ENCODE peak calls at places on chromosome 16, in six cellular contexts. N is esophagus squamous epithelium, D is uterus, L is adrenal gland, E is A549, Q is tibial nerve. T is an unnamed sample.

GRCh38 chr16:5056347-5056746 is 9.4 kb downstream of the C16orf89 start:
- DNase-seq in N (no peak), E (peak; percentile 53), Q (no peak), D (no peak), L (peak; percentile 31), T (no peak)

GRCh38 chr16:56275076-56275475 is 83.8 kb downstream of the GNAO1 start:
- DNase-seq in Q (no peak), N (no peak), L (no peak), E (no peak), D (no peak), T (no peak)

GRCh38 chr16:47045459-47045858 is 72.0 kb upstream of the DNAJA2 start:
- DNase-seq in Q (no peak), N (no peak), E (no peak), D (no peak), L (no peak), T (no peak)

GRCh38 chr16:83403751-83404150 is 404.0 kb upstream of the HSBP1 start:
- DNase-seq in E (no peak), Q (no peak), D (no peak), N (no peak), L (no peak), T (no peak)

GRCh38 chr16:14097182-14097951 is 26.2 kb downstream of the MRTFB start:
- DNase-seq in E (no peak), Q (no peak), N (no peak), L (no peak), D (no peak), T (no peak)

GRCh38 chr16:12178251-12178990 is 201.9 kb downstream of the SNX29 start:
- DNase-seq in D (peak; percentile 63), N (no peak), Q (no peak), L (peak; percentile 27), E (no peak), T (no peak)

GRCh38 chr16:70576431-70577255 is 53.0 kb downstream of the SF3B3 start:
- DNase-seq in E (peak; percentile 33), L (no peak), N (no peak), D (no peak), Q (no peak), T (no peak)

GRCh38 chr16:9680021-9680655 is 502.1 kb downstream of the GRIN2A start:
- DNase-seq in N (no peak), E (no peak), Q (no peak), L (no peak), D (no peak), T (no peak)

GRCh38 chr16:28210264-28210663 is 1.5 kb downstream of the XPO6 start:
- DNase-seq in Q (no peak), N (no peak), L (no peak), E (no peak), D (no peak), T (no peak)

GRCh38 chr16:85563515-85564276 is 49.4 kb upstream of the GSE1 start:
- DNase-seq in Q (peak; percentile 67), N (no peak), D (peak; percentile 72), L (peak; percentile 77), E (peak; percentile 51), T (peak; percentile 67)

GRCh38 chr16:50474138-50474537 is 74.1 kb upstream of the NKD1 start:
- DNase-seq in D (no peak), L (peak; percentile 51), N (no peak), Q (no peak), E (no peak), T (no peak)

GRCh38 chr16:23104032-23104955 is 45.0 kb downstream of the USP31 start:
- DNase-seq in D (no peak), E (peak; percentile 25), N (no peak), Q (no peak), L (no peak), T (no peak)

GRCh38 chr16:27531186-27531585 is 18.5 kb downstream of the GTF3C1 start:
- DNase-seq in L (no peak), N (no peak), D (no peak), E (no peak), Q (no peak), T (no peak)

GRCh38 chr16:11768850-11769249 is 26.2 kb upstream of the TXNDC11 start:
- DNase-seq in E (no peak), D (no peak), L (no peak), N (no peak), Q (no peak), T (no peak)

GRCh38 chr16:11152677-11153321 is 103.2 kb downstream of the SOCS1 start:
- DNase-seq in Q (no peak), N (no peak), L (no peak), E (no peak), D (no peak), T (no peak)

GRCh38 chr16:30394603-30395154 is 541 bp upstream of the ZNF48 start:
- DNase-seq in N (no peak), E (no peak), D (no peak), L (no peak), Q (no peak), T (no peak)

GRCh38 chr16:80463303-80463702 is 77.5 kb upstream of the DYNLRB2 start:
- DNase-seq in Q (no peak), D (no peak), N (no peak), L (no peak), E (no peak), T (no peak)

GRCh38 chr16:71537643-71538042 is 11.4 kb downstream of the CHST4 start:
- DNase-seq in L (peak; percentile 53), D (no peak), E (peak; percentile 64), Q (no peak), N (no peak), T (no peak)

GRCh38 chr16:48075398-48075797 is 80.4 kb downstream of the ABCC12 start:
- DNase-seq in D (no peak), L (no peak), Q (no peak), E (peak; percentile 6), N (no peak), T (no peak)

GRCh38 chr16:19938536-19938935 is 53.9 kb upstream of the GPRC5B start:
- DNase-seq in E (no peak), N (no peak), Q (no peak), D (no peak), L (no peak), T (no peak)

GRCh38 chr16:30761427-30761927 is 385 bp downstream of the CFAP119 start:
- DNase-seq in E (no peak), N (no peak), Q (no peak), L (no peak), D (no peak), T (no peak)

GRCh38 chr16:28975158-28975603 is 603 bp downstream of the SPNS1 start:
- DNase-seq in L (no peak), D (no peak), E (no peak), N (no peak), Q (no peak), T (no peak)

GRCh38 chr16:86378128-86378527 is 132.2 kb upstream of the FOXF1 start:
- DNase-seq in L (no peak), D (no peak), E (no peak), N (no peak), Q (no peak), T (no peak)

GRCh38 chr16:81599034-81599744 is 154.6 kb downstream of the CMIP start:
- DNase-seq in E (no peak), Q (no peak), D (no peak), N (no peak), L (no peak), T (no peak)

GRCh38 chr16:87704754-87705353 is 60.9 kb downstream of the KLHDC4 start:
- DNase-seq in N (no peak), D (no peak), L (no peak), Q (no peak), E (no peak), T (no peak)

GRCh38 chr16:86142801-86143236 is 243.9 kb downstream of the IRF8 start:
- DNase-seq in L (no peak), E (no peak), Q (no peak), D (no peak), N (no peak), T (no peak)

GRCh38 chr16:96935-97381 is 18.9 kb downstream of the MPG start:
- DNase-seq in L (peak; percentile 95), Q (peak; percentile 90), D (peak; percentile 85), N (no peak), E (peak; percentile 88), T (peak; percentile 77)
- TF ChIP-seq POLR2A in L (no peak), Q (no peak), D (no peak), N (no peak), E (no peak), T (peak; percentile 43)

DNA sequence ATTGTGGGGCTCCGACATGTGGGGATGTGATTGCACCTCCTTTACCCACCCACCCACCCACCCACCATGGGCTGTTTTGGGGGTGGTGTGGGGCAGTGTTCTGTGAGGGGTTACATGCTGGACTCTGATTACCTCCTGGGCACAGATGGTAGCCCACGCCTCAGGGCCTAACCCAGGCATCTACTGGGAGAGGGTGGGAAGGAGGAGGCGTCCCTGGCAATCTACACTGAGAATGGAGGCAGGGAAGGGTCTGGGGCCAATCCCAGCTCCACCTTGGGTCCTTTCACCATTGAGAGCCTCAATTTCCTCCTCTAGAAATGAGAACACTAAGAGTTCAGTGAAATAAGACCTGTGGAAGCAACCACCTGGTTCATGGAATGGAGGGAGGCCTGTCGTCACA is 11.7 kb upstream of the DOK4 start:
- DNase-seq in D (no peak), L (no peak), N (no peak), E (no peak), Q (no peak), T (no peak)
- H3K27ac ChIP-seq in D (no peak overlapping the region), L (no peak overlapping the region), N (no peak overlapping the region), E (no peak overlapping the region), Q (no peak overlapping the region), T (no peak overlapping the region)

GRCh38 chr16:72673118-72673517 is 374.8 kb downstream of the ZFHX3 start:
- DNase-seq in L (no peak), N (no peak), E (peak; percentile 24), Q (no peak), D (no peak), T (no peak)
- H3K4me3 ChIP-seq in L (no peak overlapping the region), N (no peak overlapping the region), E (no peak overlapping the region), Q (no peak overlapping the region), D (no peak overlapping the region), T (no peak overlapping the region)

GRCh38 chr16:1990336-1991134 is 765 bp downstream of the SYNGR3 start:
- DNase-seq in L (no peak), D (no peak), E (no peak), N (no peak), Q (no peak), T (peak; percentile 47)

GRCh38 chr16:1989826-1990335 is at the start of gene SYNGR3:
- DNase-seq in Q (no peak), D (no peak), L (no peak), E (no peak), N (no peak), T (no peak)

GRCh38 chr16:1992475-1993292 is 2.9 kb downstream of the SYNGR3 start:
- DNase-seq in L (no peak), Q (no peak), E (no peak), D (no peak), N (no peak), T (no peak)

GRCh38 chr16:1991588-1992474 is 2.1 kb downstream of the SYNGR3 start:
- DNase-seq in E (peak; percentile 92), N (peak; percentile 82), D (peak; percentile 83), L (peak; percentile 91), Q (peak; percentile 85), T (peak; percentile 96)

GRCh38 chr16:1991135-1991551 is 1.4 kb downstream of the SYNGR3 start:
- DNase-seq in E (no peak), Q (no peak), L (no peak), D (no peak), N (no peak), T (no peak)
- TF ChIP-seq POLR2A in E (no peak), Q (no peak), L (no peak), D (no peak), N (peak; percentile 45), T (no peak)